ENCODE peak calls at places on chromosomes 13 and 19, in eight cellular contexts. One of them, this sample, is unnamed.

GRCh38 chr19:42441047-42441440 is 1.7 kb downstream of the CXCL17 start:
- DNase-seq in thyroid gland: no peak
- DNase-seq in H7: no peak
- DNase-seq in stimulated activated CD4-positive, alpha-beta T cell treated with anti-CD3 and anti-CD28 coated beads, Interleukin-4, amount 100 ng/mL, for 1 hour: no peak
- DNase-seq in stimulated activated CD8-positive, alpha-beta memory T cell treated with anti-CD3 and anti-CD28 coated beads, Interleukin-7, amount 100 ng/mL, for 1 hour: no peak
- DNase-seq in psoas muscle: no peak
- DNase-seq in T-helper 2 cell: no peak
- DNase-seq in caudate nucleus: no peak
- DNase-seq in this sample: no peak

GRCh38 chr19:7638802-7639465 is 2.0 kb downstream of the STXBP2 start:
- DNase-seq in thyroid gland: no peak
- DNase-seq in H7: no peak
- DNase-seq in stimulated activated CD4-positive, alpha-beta T cell treated with anti-CD3 and anti-CD28 coated beads, Interleukin-4, amount 100 ng/mL, for 1 hour: no peak
- DNase-seq in stimulated activated CD8-positive, alpha-beta memory T cell treated with anti-CD3 and anti-CD28 coated beads, Interleukin-7, amount 100 ng/mL, for 1 hour: no peak
- DNase-seq in psoas muscle: no peak
- DNase-seq in T-helper 2 cell: no peak
- DNase-seq in caudate nucleus: no peak
- DNase-seq in this sample: no peak

GRCh38 chr19:3358919-3359849 is 7.2 kb upstream of the NFIC start:
- DNase-seq in thyroid gland: peak
- DNase-seq in H7: peak
- DNase-seq in stimulated activated CD4-positive, alpha-beta T cell treated with anti-CD3 and anti-CD28 coated beads, Interleukin-4, amount 100 ng/mL, for 1 hour: peak
- DNase-seq in stimulated activated CD8-positive, alpha-beta memory T cell treated with anti-CD3 and anti-CD28 coated beads, Interleukin-7, amount 100 ng/mL, for 1 hour: peak
- DNase-seq in psoas muscle: peak
- DNase-seq in T-helper 2 cell: peak
- DNase-seq in caudate nucleus: no peak
- DNase-seq in this sample: peak

GRCh38 chr19:31641591-31641990 is 292.4 kb upstream of the TSHZ3 start:
- DNase-seq in thyroid gland: no peak
- DNase-seq in H7: no peak
- DNase-seq in stimulated activated CD4-positive, alpha-beta T cell treated with anti-CD3 and anti-CD28 coated beads, Interleukin-4, amount 100 ng/mL, for 1 hour: no peak
- DNase-seq in stimulated activated CD8-positive, alpha-beta memory T cell treated with anti-CD3 and anti-CD28 coated beads, Interleukin-7, amount 100 ng/mL, for 1 hour: no peak
- DNase-seq in psoas muscle: no peak
- DNase-seq in T-helper 2 cell: no peak
- DNase-seq in caudate nucleus: no peak
- DNase-seq in this sample: no peak

GRCh38 chr19:44789943-44790467 is 12.3 kb downstream of the CBLC start:
- DNase-seq in thyroid gland: no peak
- DNase-seq in H7: no peak
- DNase-seq in stimulated activated CD4-positive, alpha-beta T cell treated with anti-CD3 and anti-CD28 coated beads, Interleukin-4, amount 100 ng/mL, for 1 hour: no peak
- DNase-seq in stimulated activated CD8-positive, alpha-beta memory T cell treated with anti-CD3 and anti-CD28 coated beads, Interleukin-7, amount 100 ng/mL, for 1 hour: no peak
- DNase-seq in psoas muscle: no peak
- DNase-seq in T-helper 2 cell: no peak
- DNase-seq in caudate nucleus: no peak
- DNase-seq in this sample: no peak

GRCh38 chr13:26022538-26023292 is 29.1 kb downstream of the SHISA2 start:
- DNase-seq in thyroid gland: peak
- DNase-seq in H7: no peak
- DNase-seq in stimulated activated CD4-positive, alpha-beta T cell treated with anti-CD3 and anti-CD28 coated beads, Interleukin-4, amount 100 ng/mL, for 1 hour: no peak
- DNase-seq in stimulated activated CD8-positive, alpha-beta memory T cell treated with anti-CD3 and anti-CD28 coated beads, Interleukin-7, amount 100 ng/mL, for 1 hour: no peak
- DNase-seq in psoas muscle: peak
- DNase-seq in T-helper 2 cell: no peak
- DNase-seq in caudate nucleus: no peak
- DNase-seq in this sample: peak

GRCh38 chr19:2469102-2469914 is 6.6 kb upstream of the GADD45B start:
- DNase-seq in thyroid gland: no peak
- DNase-seq in H7: peak
- DNase-seq in stimulated activated CD4-positive, alpha-beta T cell treated with anti-CD3 and anti-CD28 coated beads, Interleukin-4, amount 100 ng/mL, for 1 hour: peak
- DNase-seq in stimulated activated CD8-positive, alpha-beta memory T cell treated with anti-CD3 and anti-CD28 coated beads, Interleukin-7, amount 100 ng/mL, for 1 hour: no peak
- DNase-seq in psoas muscle: peak
- DNase-seq in T-helper 2 cell: no peak
- DNase-seq in caudate nucleus: no peak
- DNase-seq in this sample: peak

GRCh38 chr19:1365964-1366695 is 17.6 kb upstream of the NDUFS7 start:
- DNase-seq in thyroid gland: no peak
- DNase-seq in H7: no peak
- DNase-seq in stimulated activated CD4-positive, alpha-beta T cell treated with anti-CD3 and anti-CD28 coated beads, Interleukin-4, amount 100 ng/mL, for 1 hour: no peak
- DNase-seq in stimulated activated CD8-positive, alpha-beta memory T cell treated with anti-CD3 and anti-CD28 coated beads, Interleukin-7, amount 100 ng/mL, for 1 hour: no peak
- DNase-seq in psoas muscle: no peak
- DNase-seq in T-helper 2 cell: no peak
- DNase-seq in caudate nucleus: no peak
- DNase-seq in this sample: no peak

GRCh38 chr13:97433727-97434416 is at the start of gene RAP2A:
- DNase-seq in thyroid gland: peak
- DNase-seq in H7: peak
- DNase-seq in stimulated activated CD4-positive, alpha-beta T cell treated with anti-CD3 and anti-CD28 coated beads, Interleukin-4, amount 100 ng/mL, for 1 hour: peak
- DNase-seq in stimulated activated CD8-positive, alpha-beta memory T cell treated with anti-CD3 and anti-CD28 coated beads, Interleukin-7, amount 100 ng/mL, for 1 hour: peak
- DNase-seq in psoas muscle: peak
- DNase-seq in T-helper 2 cell: peak
- DNase-seq in caudate nucleus: peak
- DNase-seq in this sample: peak

GRCh38 chr13:21933001-21933400 is 262.1 kb downstream of the FGF9 start:
- DNase-seq in thyroid gland: no peak
- DNase-seq in H7: no peak
- DNase-seq in stimulated activated CD4-positive, alpha-beta T cell treated with anti-CD3 and anti-CD28 coated beads, Interleukin-4, amount 100 ng/mL, for 1 hour: no peak
- DNase-seq in stimulated activated CD8-positive, alpha-beta memory T cell treated with anti-CD3 and anti-CD28 coated beads, Interleukin-7, amount 100 ng/mL, for 1 hour: no peak
- DNase-seq in psoas muscle: no peak
- DNase-seq in T-helper 2 cell: no peak
- DNase-seq in caudate nucleus: no peak
- DNase-seq in this sample: no peak

GRCh38 chr13:106819413-106820180 is 251.7 kb upstream of the ARGLU1 start:
- DNase-seq in thyroid gland: no peak
- DNase-seq in H7: no peak
- DNase-seq in stimulated activated CD4-positive, alpha-beta T cell treated with anti-CD3 and anti-CD28 coated beads, Interleukin-4, amount 100 ng/mL, for 1 hour: no peak
- DNase-seq in stimulated activated CD8-positive, alpha-beta memory T cell treated with anti-CD3 and anti-CD28 coated beads, Interleukin-7, amount 100 ng/mL, for 1 hour: no peak
- DNase-seq in psoas muscle: no peak
- DNase-seq in T-helper 2 cell: no peak
- DNase-seq in caudate nucleus: no peak
- DNase-seq in this sample: no peak

GRCh38 chr19:42048992-42049391 is 21.0 kb downstream of the GRIK5 start:
- DNase-seq in thyroid gland: no peak
- DNase-seq in H7: no peak
- DNase-seq in stimulated activated CD4-positive, alpha-beta T cell treated with anti-CD3 and anti-CD28 coated beads, Interleukin-4, amount 100 ng/mL, for 1 hour: no peak
- DNase-seq in stimulated activated CD8-positive, alpha-beta memory T cell treated with anti-CD3 and anti-CD28 coated beads, Interleukin-7, amount 100 ng/mL, for 1 hour: no peak
- DNase-seq in psoas muscle: no peak
- DNase-seq in T-helper 2 cell: no peak
- DNase-seq in caudate nucleus: no peak
- DNase-seq in this sample: no peak

This sample was measured in hepatic stellate cell.